ENCODE peak calls at places on chromosomes 7 and 10, in seven cellular contexts. F is WTC11; T is AG04450; Y is AG10803; U is activated effector memory CD4-positive, alpha-beta T cell treated with Interleukin-2 at 50 U/mL for 16 hours; V is NCI-H2029; K is GM12865. G is an unnamed sample.

GRCh38 chr10:82150123-82150900 is 275.3 kb downstream of the NRG3 start:
- DNase-seq in U (no peak), T (no peak), K (peak), Y (no peak), V (no peak), F (peak), G (no peak)

GRCh38 chr7:55571534-55572377 is 546 bp downstream of the VOPP1 start:
- DNase-seq in T (no peak), K (peak), V (peak), Y (peak), F (peak), U (peak), G (peak)

GRCh38 chr10:128498378-128498730 is 372.1 kb upstream of the MKI67 start:
- DNase-seq in K (no peak), Y (no peak), U (no peak), T (no peak), F (no peak), V (no peak), G (no peak)

GRCh38 chr7:101235050-101235449 is 2.6 kb downstream of the CLDN15 start:
- DNase-seq in Y (no peak), U (no peak), K (no peak), F (peak), T (no peak), V (no peak), G (no peak)

GRCh38 chr7:43753401-43753800 is 5.1 kb upstream of the BLVRA start:
- DNase-seq in T (no peak), U (no peak), Y (peak), V (no peak), F (no peak), K (no peak), G (no peak)

GRCh38 chr10:119680050-119680449 is 28.9 kb downstream of the BAG3 start:
- DNase-seq in Y (peak), F (no peak), V (no peak), T (no peak), K (no peak), U (no peak), G (no peak)

GRCh38 chr10:50635286-50635685 is 11.5 kb upstream of the SGMS1 start:
- DNase-seq in K (no peak), V (no peak), U (no peak), Y (peak), T (peak), F (no peak), G (no peak)

GRCh38 chr10:113004219-113004618 is 54.2 kb downstream of the TCF7L2 start:
- DNase-seq in V (no peak), F (no peak), K (no peak), U (no peak), Y (no peak), T (no peak), G (no peak)

GRCh38 chr10:129883637-129884389 is 80.3 kb downstream of the EBF3 start:
- DNase-seq in F (no peak), Y (no peak), V (no peak), U (no peak), K (no peak), T (no peak), G (no peak)

GRCh38 chr10:129968937-129969527 is 5.0 kb upstream of the EBF3 start:
- DNase-seq in K (peak), F (peak), U (no peak), T (no peak), Y (peak), V (peak), G (no peak)

GRCh38 chr7:25849361-25850184 is 302.4 kb upstream of the NFE2L3 start:
- DNase-seq in V (no peak), T (peak), Y (peak), F (no peak), U (no peak), K (no peak), G (no peak)

GRCh38 chr10:69906425-69906824 is 104.7 kb downstream of the COL13A1 start:
- DNase-seq in U (no peak), F (no peak), T (no peak), K (peak), V (no peak), Y (no peak), G (no peak)

GRCh38 chr10:92222603-92223275 is 68.1 kb downstream of the CPEB3 start:
- DNase-seq in Y (peak), F (no peak), U (no peak), V (no peak), T (no peak), K (no peak), G (no peak)

GRCh38 chr10:25978771-25979170 is 44.7 kb downstream of the MYO3A start:
- DNase-seq in Y (no peak), U (no peak), K (no peak), T (no peak), V (no peak), F (no peak), G (no peak)

GRCh38 chr7:122987463-122987862 is 8.0 kb downstream of the TAS2R16 start:
- DNase-seq in Y (no peak), K (no peak), U (no peak), V (no peak), T (no peak), F (no peak), G (no peak)

GRCh38 chr10:123618224-123618623 is 47.9 kb upstream of the GPR26 start:
- DNase-seq in T (no peak), F (no peak), Y (no peak), U (no peak), V (no peak), K (no peak), G (no peak)

GRCh38 chr7:6460990-6461584 is 13.3 kb upstream of the DAGLB start:
- DNase-seq in K (no peak), Y (no peak), T (no peak), F (no peak), U (no peak), V (no peak), G (no peak)

GRCh38 chr10:101066146-101066889 is 4.5 kb downstream of the KAZALD1 start:
- DNase-seq in T (no peak), U (peak), K (peak), Y (peak), V (peak), F (peak), G (peak)

GRCh38 chr7:40887099-40887498 is 752.3 kb downstream of the SUGCT start:
- DNase-seq in T (no peak), V (no peak), K (no peak), Y (peak), U (no peak), F (no peak), G (no peak)

GRCh38 chr7:132544999-132545398 is 31.3 kb downstream of the PLXNA4 start:
- DNase-seq in Y (no peak), F (no peak), U (no peak), K (no peak), T (no peak), V (no peak), G (no peak)

GRCh38 chr7:49522111-49522510 is 251.3 kb upstream of the VWC2 start:
- DNase-seq in U (no peak), Y (no peak), V (no peak), T (no peak), K (no peak), F (no peak), G (no peak)

GRCh38 chr7:18754766-18755165 is 259.2 kb downstream of the HDAC9 start:
- DNase-seq in U (no peak), V (no peak), K (no peak), T (no peak), Y (peak), F (no peak), G (no peak)

GRCh38 chr7:158508802-158509385 is 78.7 kb downstream of the PTPRN2 start:
- DNase-seq in U (no peak), V (no peak), T (no peak), F (no peak), Y (no peak), K (no peak), G (no peak)

GRCh38 chr10:62681211-62681940 is 123.1 kb upstream of the ADO start:
- DNase-seq in Y (no peak), U (peak), V (no peak), F (peak), T (no peak), K (peak), G (no peak)

GRCh38 chr7:111953611-111954010 is 252.6 kb downstream of the DOCK4 start:
- DNase-seq in T (no peak), F (no peak), V (peak), K (peak), U (no peak), Y (no peak), G (peak)

GRCh38 chr7:106061301-106061979 is 50.7 kb downstream of the SYPL1 start:
- DNase-seq in U (no peak), T (no peak), K (peak), Y (no peak), F (no peak), V (no peak), G (no peak)

GRCh38 chr10:124898493-124898892 is 43.4 kb upstream of the ZRANB1 start:
- DNase-seq in K (no peak), Y (no peak), U (no peak), V (no peak), F (peak), T (no peak), G (no peak)

GRCh38 chr10:87095241-87095945 is 387 bp downstream of the SHLD2 start:
- DNase-seq in V (no peak), T (peak), K (peak), F (peak), U (peak), Y (peak), G (peak)

GRCh38 chr7:25726682-25727357 is 425.2 kb upstream of the NFE2L3 start:
- DNase-seq in Y (no peak), K (no peak), U (no peak), T (no peak), V (no peak), F (no peak), G (peak)

GRCh38 chr10:282294-283139 is 147.3 kb downstream of the ZMYND11 start:
- DNase-seq in T (peak), U (no peak), K (peak), F (no peak), Y (peak), V (no peak), G (no peak)

GRCh38 chr10:102422586-102423129 is 2.0 kb downstream of the FBXL15 start:
- DNase-seq in U (no peak), T (no peak), V (peak), Y (peak), K (peak), F (peak), G (peak)

GRCh38 chr10:68997216-68997615 is 8.6 kb downstream of the KIFBP start:
- DNase-seq in T (no peak), V (no peak), K (peak), Y (no peak), F (no peak), U (no peak), G (no peak)

GRCh38 chr10:3948843-3949242 is 163.8 kb upstream of the KLF6 start:
- DNase-seq in V (peak), T (no peak), Y (no peak), U (peak), K (no peak), F (no peak), G (no peak)

GRCh38 chr7:22954251-22954650 is 59.7 kb downstream of the HYCC1 start:
- DNase-seq in U (no peak), F (no peak), T (no peak), V (no peak), K (no peak), Y (no peak), G (no peak)

GRCh38 chr10:132570771-132571564 is 33.4 kb downstream of the INPP5A start:
- DNase-seq in F (peak), K (peak), U (no peak), T (no peak), Y (no peak), V (no peak), G (no peak)

GRCh38 chr7:100670074-100670473 is 3.5 kb upstream of the GNB2 start:
- DNase-seq in T (no peak), F (no peak), K (no peak), U (no peak), V (no peak), Y (no peak), G (no peak)

GRCh38 chr10:132850896-132851295 is 64.9 kb upstream of the NKX6-2 start:
- DNase-seq in V (no peak), K (no peak), Y (no peak), T (no peak), U (no peak), F (peak), G (no peak)

G was measured in NCI-H510A treated with DMSO at 0.1 percent for 48 hours.